ENCODE peak calls at places on chromosomes 11 and 22, in eight cellular contexts. W is nephron progenitor cell; R is uterus; F is Calu3; C is NCI-H1930; X is amniotic epithelial cell; N is AG04450; H is activated CD8-positive, alpha-beta T cell treated with anti-CD3 and anti-CD28 coated beads for 36 hours. S is an unnamed sample.

GRCh38 chr22:40757071-40757470 is 62.1 kb downstream of the SLC25A17 start:
- DNase-seq in W (no peak), R (no peak), F (no peak), C (no peak), X (peak), N (no peak), H (no peak), S (no peak)

GRCh38 chr11:111457731-111458368 is 54.3 kb downstream of the BTG4 start:
- DNase-seq in W (no peak), R (no peak), F (no peak), C (no peak), X (no peak), N (no peak), H (no peak), S (no peak)

GRCh38 chr11:96200243-96200642 is 142.8 kb downstream of the MAML2 start:
- DNase-seq in W (no peak), R (no peak), F (no peak), C (no peak), X (peak), N (peak), H (no peak), S (no peak)

GRCh38 chr22:46001426-46002106 is 24.6 kb upstream of the WNT7B start:
- DNase-seq in W (peak), R (no peak), F (no peak), C (no peak), X (no peak), N (no peak), H (peak), S (peak)

GRCh38 chr11:1546536-1547466 is 25.3 kb downstream of the DUSP8 start:
- DNase-seq in W (peak), R (peak), F (peak), C (peak), X (no peak), N (no peak), H (peak), S (no peak)

GRCh38 chr11:125950696-125951645 is 5.1 kb downstream of the VSIG10L2 start:
- DNase-seq in W (no peak), R (peak), F (no peak), C (no peak), X (peak), N (no peak), H (no peak), S (peak)

GRCh38 chr11:113593698-113594308 is 112.3 kb downstream of the TMPRSS5 start:
- DNase-seq in W (no peak), R (no peak), F (no peak), C (no peak), X (peak), N (no peak), H (peak), S (no peak)

GRCh38 chr11:10122337-10123197 is 171.5 kb downstream of the SBF2 start:
- DNase-seq in W (no peak), R (no peak), F (peak), C (no peak), X (peak), N (no peak), H (no peak), S (no peak)

GRCh38 chr22:27844656-27845602 is 43.4 kb upstream of the MN1 start:
- DNase-seq in W (no peak), R (peak), F (no peak), C (no peak), X (no peak), N (no peak), H (no peak), S (no peak)

GRCh38 chr22:20010307-20011122 is 6.1 kb downstream of the ARVCF start:
- DNase-seq in W (no peak), R (no peak), F (no peak), C (no peak), X (no peak), N (no peak), H (no peak), S (no peak)

GRCh38 chr11:33329705-33330329 is 72.6 kb downstream of the HIPK3 start:
- DNase-seq in W (peak), R (no peak), F (peak), C (peak), X (peak), N (peak), H (peak), S (no peak)

GRCh38 chr11:8839957-8840945 is 70.7 kb upstream of the AKIP1 start:
- DNase-seq in W (peak), R (no peak), F (peak), C (no peak), X (peak), N (no peak), H (peak), S (peak)

GRCh38 chr11:60880635-60881282 is 13.4 kb downstream of the ZP1 start:
- DNase-seq in W (peak), R (no peak), F (no peak), C (no peak), X (no peak), N (no peak), H (no peak), S (no peak)

GRCh38 chr11:134332189-134332631 is 422 bp downstream of the GLB1L2 start:
- DNase-seq in W (peak), R (no peak), F (peak), C (peak), X (no peak), N (no peak), H (peak), S (no peak)

GRCh38 chr11:126829716-126830115 is 170.9 kb downstream of the KIRREL3 start:
- DNase-seq in W (no peak), R (no peak), F (no peak), C (no peak), X (no peak), N (no peak), H (no peak), S (no peak)

GRCh38 chr11:128776434-128777284 is 82.8 kb downstream of the FLI1 start:
- DNase-seq in W (peak), R (peak), F (peak), C (no peak), X (peak), N (no peak), H (peak), S (peak)

GRCh38 chr11:36150986-36151385 is 138.2 kb downstream of the COMMD9 start:
- DNase-seq in W (no peak), R (no peak), F (no peak), C (no peak), X (peak), N (no peak), H (no peak), S (no peak)

GRCh38 chr11:102802341-102802740 is 4.4 kb upstream of the MMP1 start:
- DNase-seq in W (no peak), R (no peak), F (no peak), C (no peak), X (peak), N (peak), H (no peak), S (no peak)

GRCh38 chr11:47599821-47600377 is 5.7 kb upstream of the C1QTNF4 start:
- DNase-seq in W (no peak), R (no peak), F (no peak), C (no peak), X (no peak), N (no peak), H (no peak), S (no peak)

GRCh38 chr11:125376117-125376516 is 119.9 kb downstream of the FEZ1 start:
- DNase-seq in W (no peak), R (peak), F (no peak), C (no peak), X (peak), N (no peak), H (no peak), S (peak)

GRCh38 chr22:18110194-18110943 is at the start of gene TUBA8:
- DNase-seq in W (peak), R (peak), F (peak), C (no peak), X (no peak), N (no peak), H (peak), S (peak)

GRCh38 chr11:90220391-90220790 is 2.5 kb downstream of the CHORDC1 start:
- DNase-seq in W (no peak), R (no peak), F (no peak), C (no peak), X (peak), N (no peak), H (peak), S (no peak)

GRCh38 chr11:96178014-96178745 is 164.8 kb downstream of the MAML2 start:
- DNase-seq in W (peak), R (no peak), F (no peak), C (no peak), X (no peak), N (no peak), H (peak), S (no peak)

GRCh38 chr22:35021166-35021565 is 44.8 kb upstream of the ISX start:
- DNase-seq in W (no peak), R (no peak), F (no peak), C (no peak), X (no peak), N (no peak), H (no peak), S (no peak)

GRCh38 chr11:102476812-102477211 is 24.2 kb upstream of the TMEM123 start:
- DNase-seq in W (no peak), R (no peak), F (peak), C (no peak), X (peak), N (no peak), H (peak), S (peak)

S was measured in left ventricle myocardium inferior.